ENCODE peak calls at places on chromosomes 3 and 15, in four cellular contexts. I is K562, O is H1, Q is GM12878. K is an unnamed sample.

GRCh38 chr15:39589815-39590644 is 9.2 kb downstream of the THBS1 start:
- DNase-seq in Q (no peak), I (no peak), O (no peak), K (no peak)

GRCh38 chr15:78673476-78673875 is 32.5 kb upstream of the CHRNB4 start:
- DNase-seq in I (no peak), Q (no peak), O (no peak), K (no peak)

GRCh38 chr15:101723161-101723873 is 956 bp downstream of the TARS3 start:
- DNase-seq in Q (peak), O (no peak), I (no peak), K (no peak)

GRCh38 chr15:29939404-29939803 is 117.1 kb upstream of the TJP1 start:
- DNase-seq in I (no peak), O (no peak), Q (no peak), K (no peak)

GRCh38 chr3:170204509-170204908 is 17.7 kb upstream of the PRKCI start:
- DNase-seq in I (no peak), O (no peak), Q (no peak), K (no peak)

GRCh38 chr3:8640223-8640622 is 4.4 kb downstream of the SSUH2 start:
- DNase-seq in Q (no peak), I (no peak), O (no peak), K (no peak)

GRCh38 chr15:96273317-96274086 is 57.0 kb upstream of the NR2F2 start:
- DNase-seq in I (peak), Q (peak), O (no peak), K (no peak)

GRCh38 chr3:13164893-13165492 is 91.8 kb upstream of the IQSEC1 start:
- DNase-seq in O (no peak), Q (no peak), I (no peak), K (no peak)

GRCh38 chr3:149004622-149005021 is 13.3 kb downstream of the GYG1 start:
- DNase-seq in Q (no peak), O (no peak), I (no peak), K (no peak)

GRCh38 chr3:156816091-156816793 is 9.9 kb upstream of the LEKR1 start:
- DNase-seq in Q (no peak), I (no peak), O (no peak), K (no peak)

GRCh38 chr15:95174281-95174680 is 942.9 kb downstream of the MCTP2 start:
- DNase-seq in O (no peak), Q (no peak), I (no peak), K (no peak)

GRCh38 chr15:31472636-31473383 is 146.2 kb downstream of the KLF13 start:
- DNase-seq in Q (peak), I (no peak), O (no peak), K (no peak)

GRCh38 chr15:31338318-31338878 is 11.8 kb downstream of the KLF13 start:
- DNase-seq in O (no peak), Q (no peak), I (no peak), K (no peak)

GRCh38 chr3:61562042-61562809 is 855 bp downstream of the PTPRG start:
- DNase-seq in I (no peak), Q (no peak), O (no peak), K (no peak)

GRCh38 chr15:80512729-80513670 is 108.8 kb downstream of the ARNT2 start:
- DNase-seq in O (no peak), I (no peak), Q (no peak), K (peak)

GRCh38 chr3:37115451-37115850 is 58.9 kb downstream of the LRRFIP2 start:
- DNase-seq in O (no peak), I (no peak), Q (no peak), K (no peak)

GRCh38 chr15:59052915-59053407 is 52.0 kb upstream of the CCNB2 start:
- DNase-seq in Q (no peak), O (no peak), I (no peak), K (no peak)

GRCh38 chr3:113968986-113969385 is 21.2 kb downstream of the ZDHHC23 start:
- DNase-seq in O (no peak), I (no peak), Q (no peak), K (peak)

GRCh38 chr3:120274739-120275167 is 10.3 kb downstream of the GPR156 start:
- DNase-seq in O (no peak), Q (no peak), I (no peak), K (peak)

GRCh38 chr15:74300057-74300620 is 64.0 kb downstream of the CCDC33 start:
- DNase-seq in Q (no peak), O (no peak), I (peak), K (no peak)

GRCh38 chr3:127074900-127075360 is 92.0 kb downstream of the PLXNA1 start:
- DNase-seq in Q (peak), I (no peak), O (no peak), K (no peak)

GRCh38 chr3:159882784-159883779 is 105.6 kb upstream of the IL12A start:
- DNase-seq in Q (no peak), I (no peak), O (no peak), K (no peak)

GRCh38 chr3:110646496-110646895 is 425.1 kb upstream of the NECTIN3 start:
- DNase-seq in Q (no peak), O (no peak), I (no peak), K (no peak)

GRCh38 chr3:115814006-115814405 is 190.7 kb downstream of the GAP43 start:
- DNase-seq in Q (no peak), O (no peak), I (no peak), K (peak)

GRCh38 chr3:153980252-153980590 is 141.0 kb upstream of the ARHGEF26 start:
- DNase-seq in I (peak), Q (no peak), O (no peak), K (no peak)

GRCh38 chr3:168360993-168361392 is 265.3 kb upstream of the GOLIM4 start:
- DNase-seq in I (no peak), Q (no peak), O (no peak), K (no peak)

GRCh38 chr15:47733085-47733484 is 15.8 kb downstream of the SEMA6D start:
- DNase-seq in O (no peak), Q (no peak), I (no peak), K (no peak)

GRCh38 chr3:155805204-155805801 is 775 bp downstream of the C3orf33 start:
- DNase-seq in O (no peak), I (peak), Q (no peak), K (peak)

GRCh38 chr3:50292924-50293801 is 934 bp upstream of the IFRD2 start:
- DNase-seq in I (no peak), O (no peak), Q (no peak), K (no peak)

GRCh38 chr3:176663819-176664218 is 533.5 kb downstream of the TBL1XR1 start:
- DNase-seq in Q (no peak), I (no peak), O (no peak), K (peak)

GRCh38 chr3:161851941-161852566 is 355.4 kb downstream of the OTOL1 start:
- DNase-seq in I (peak), O (peak), Q (peak), K (peak)

GRCh38 chr3:56421205-56421604 is 47.1 kb downstream of the ERC2 start:
- DNase-seq in O (no peak), I (no peak), Q (no peak), K (no peak)

GRCh38 chr3:49998326-49998725 is 58.4 kb downstream of the RBM6 start:
- DNase-seq in O (no peak), I (no peak), Q (no peak), K (no peak)

GRCh38 chr3:188298585-188298984 is 144.6 kb downstream of the LPP start:
- DNase-seq in O (no peak), Q (no peak), I (no peak), K (no peak)
- TF ChIP-seq KDM1A in O (no peak), Q (no peak), I (no peak), K (no peak)

DNA sequence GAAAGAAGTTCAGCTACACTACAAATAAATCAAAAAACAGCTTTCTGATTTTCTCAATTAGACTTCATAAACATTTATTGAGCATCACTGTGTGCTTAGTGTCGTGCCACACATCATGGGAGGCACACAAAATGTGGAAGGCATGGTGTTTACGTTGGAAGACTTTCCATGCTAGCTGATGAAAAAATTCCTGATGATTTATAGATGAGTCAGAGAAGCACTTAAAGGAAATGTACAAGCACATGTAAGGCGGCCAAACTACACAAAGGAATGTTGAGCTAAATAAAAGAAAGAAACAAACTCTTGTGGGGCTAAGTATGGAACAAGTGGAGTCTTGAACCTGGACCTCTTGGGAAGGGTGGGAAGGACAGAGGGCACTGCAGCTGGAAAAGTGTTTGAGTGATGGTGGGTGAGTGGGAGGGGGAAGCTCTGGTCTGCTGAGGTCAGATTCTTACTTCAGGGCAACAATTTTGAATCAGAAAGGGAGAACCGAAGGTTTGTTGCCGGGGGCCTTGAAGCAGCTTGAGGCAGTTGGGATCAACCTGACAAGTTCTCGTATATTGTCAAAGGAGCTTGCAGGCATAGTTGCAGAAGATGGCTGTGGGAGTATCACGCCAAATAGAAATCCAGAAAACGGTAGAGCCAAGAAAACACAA is 66.9 kb downstream of the FOXB1 start:
- DNase-seq in Q (no peak), I (no peak), O (no peak), K (no peak)
- TF ChIP-seq SP1 in Q (no peak), I (no peak), O (no peak), K (no peak)

DNA sequence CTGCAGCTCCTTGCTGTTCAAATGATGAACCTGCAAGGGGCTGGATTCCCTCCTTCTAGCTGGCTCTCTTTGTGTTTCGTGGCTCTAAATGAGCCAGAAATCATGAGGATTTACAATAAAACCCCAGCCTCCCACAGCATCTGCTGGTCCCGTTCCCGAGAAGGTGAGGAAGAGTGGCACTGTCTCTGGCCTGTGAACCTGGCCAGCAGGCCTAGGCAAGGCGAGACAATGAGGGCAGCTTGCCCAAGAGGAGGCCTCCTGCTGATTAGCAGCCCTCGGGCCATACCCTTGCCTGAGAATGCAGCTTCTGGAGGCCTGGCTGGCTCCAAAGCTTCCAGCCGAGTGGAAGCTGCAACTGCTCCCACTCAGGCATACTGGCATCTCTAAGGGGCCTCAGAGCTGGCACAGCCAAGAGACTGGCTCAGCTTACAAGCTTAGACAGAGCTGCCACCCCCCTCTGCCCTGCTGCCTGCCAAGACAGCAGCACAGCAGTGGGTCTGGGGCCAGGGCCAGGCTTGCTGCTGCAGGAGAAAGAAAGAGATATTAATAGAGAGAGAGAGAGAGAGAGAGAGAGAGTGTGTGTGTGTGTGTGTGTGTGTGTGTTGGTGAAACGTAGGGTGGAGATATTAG is 76.5 kb downstream of the HMG20A start:
- DNase-seq in I (no peak), O (no peak), Q (no peak), K (no peak)
- TF ChIP-seq KDM1A in I (no peak), O (no peak), Q (no peak), K (no peak)

GRCh38 chr3:129018271-129018670 is 17.2 kb downstream of the EFCC1 start:
- DNase-seq in Q (no peak), I (no peak), O (no peak), K (no peak)
- TF ChIP-seq SP1 in Q (no peak), I (no peak), O (no peak), K (no peak)

GRCh38 chr15:91853501-91853967 is at the start of gene SLCO3A1:
- DNase-seq in Q (no peak), O (no peak), I (peak), K (no peak)
- TF ChIP-seq KDM1A in Q (no peak), O (no peak), I (no peak), K (no peak)

DNA sequence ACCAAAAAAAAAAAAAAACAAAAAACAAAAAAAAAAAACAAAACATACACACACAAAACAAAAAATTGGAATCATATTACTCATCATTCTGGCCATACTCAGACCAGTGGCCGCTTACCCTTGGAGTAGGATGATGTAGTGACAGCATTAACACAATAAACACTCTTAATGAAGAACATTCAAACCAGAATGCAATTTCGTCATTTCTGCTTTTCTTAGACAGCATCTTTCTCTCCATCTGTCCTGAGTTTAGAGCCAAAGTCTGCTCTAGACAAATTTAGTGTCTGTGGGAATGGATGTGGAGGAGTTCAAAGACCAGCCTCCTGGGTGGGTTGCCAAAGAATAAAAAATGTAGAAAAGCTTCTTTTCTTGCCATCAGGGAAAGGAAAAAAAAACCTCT is 212.3 kb upstream of the POU1F1 start:
- DNase-seq in O (no peak), I (no peak), Q (no peak), K (no peak)
- TF ChIP-seq SP1 in O (no peak), I (no peak), Q (no peak), K (no peak)

K was measured in HepG2.